ENCODE peak calls at places on chromosomes 16 and 17, in six cellular contexts. Q is heart left ventricle, H is HAP-1, U is heart right ventricle, G is endothelial cell of umbilical vein, W is H1. M is an unnamed sample.

GRCh38 chr16:59339871-59340270 is 605.8 kb upstream of the GOT2 start:
- DNase-seq in Q (no peak), H (no peak), U (no peak), G (no peak), W (peak; percentile 19), M (no peak)

GRCh38 chr16:3965781-3966582 is 85.5 kb upstream of the CREBBP start:
- DNase-seq in Q (no peak), H (no peak), U (no peak), G (no peak), W (no peak), M (no peak)

GRCh38 chr16:1953734-1954133 is 755 bp downstream of the RPL3L start:
- DNase-seq in Q (no peak), H (no peak), U (no peak), G (no peak), W (no peak), M (peak; percentile 62)

GRCh38 chr17:42387663-42388380 is 420 bp downstream of the STAT3 start:
- DNase-seq in Q (peak; percentile 61), H (peak; percentile 48), U (peak; percentile 51), G (peak; percentile 41), W (no peak), M (peak; percentile 70)

GRCh38 chr17:57324060-57324459 is 67.7 kb downstream of the MSI2 start:
- DNase-seq in Q (no peak), H (no peak), U (no peak), G (no peak), W (no peak), M (no peak)

GRCh38 chr17:50117202-50118040 is 12.5 kb downstream of the SAMD14 start:
- DNase-seq in Q (peak; percentile 60), H (peak; percentile 83), U (peak; percentile 66), G (peak; percentile 60), W (no peak), M (no peak)

GRCh38 chr17:42039794-42040763 is 10.3 kb downstream of the C17orf113 start:
- DNase-seq in Q (no peak), H (no peak), U (no peak), G (no peak), W (no peak), M (no peak)

GRCh38 chr16:24723663-24724062 is 5.8 kb upstream of the TNRC6A start:
- DNase-seq in Q (no peak), H (no peak), U (no peak), G (no peak), W (no peak), M (no peak)

GRCh38 chr16:81482329-81483063 is 37.9 kb downstream of the CMIP start:
- DNase-seq in Q (peak; percentile 39), H (no peak), U (no peak), G (no peak), W (no peak), M (no peak)

GRCh38 chr16:57859331-57859730 is 57.0 kb upstream of the KIFC3 start:
- DNase-seq in Q (no peak), H (peak; percentile 62), U (no peak), G (peak; percentile 31), W (no peak), M (no peak)

GRCh38 chr17:49910094-49910857 is 58.7 kb upstream of the DLX4 start:
- DNase-seq in Q (no peak), H (no peak), U (no peak), G (peak; percentile 2), W (no peak), M (no peak)

GRCh38 chr17:45370949-45371413 is 54.2 kb upstream of the MAP3K14 start:
- DNase-seq in Q (no peak), H (no peak), U (no peak), G (no peak), W (no peak), M (no peak)

GRCh38 chr16:53220585-53220984 is 165.8 kb downstream of the CHD9 start:
- DNase-seq in Q (no peak), H (no peak), U (no peak), G (peak; percentile 71), W (no peak), M (no peak)

GRCh38 chr16:30949655-30950515 is 1.0 kb downstream of the ORAI3 start:
- DNase-seq in Q (peak; percentile 89), H (peak; percentile 61), U (peak; percentile 82), G (peak; percentile 50), W (no peak), M (peak; percentile 78)

GRCh38 chr16:566475-567361 is at the start of gene NHLRC4:
- DNase-seq in Q (peak; percentile 81), H (peak; percentile 73), U (peak; percentile 78), G (peak; percentile 65), W (no peak), M (peak; percentile 51)

GRCh38 chr17:21061971-21062526 is 19.2 kb upstream of the USP22 start:
- DNase-seq in Q (no peak), H (no peak), U (no peak), G (no peak), W (no peak), M (no peak)

GRCh38 chr16:76265434-76266045 is 11.7 kb upstream of the CNTNAP4 start:
- DNase-seq in Q (no peak), H (peak; percentile 71), U (no peak), G (no peak), W (peak; percentile 31), M (no peak)

GRCh38 chr16:29857133-29857760 is 5.8 kb downstream of the CDIPT start:
- DNase-seq in Q (no peak), H (no peak), U (no peak), G (no peak), W (no peak), M (no peak)

GRCh38 chr16:56580391-56581048 is 8.8 kb upstream of the MT3 start:
- DNase-seq in Q (no peak), H (no peak), U (no peak), G (no peak), W (no peak), M (no peak)

GRCh38 chr16:12271006-12271405 is 294.5 kb downstream of the SNX29 start:
- DNase-seq in Q (no peak), H (peak; percentile 59), U (no peak), G (no peak), W (peak; percentile 31), M (no peak)

GRCh38 chr17:20156196-20157077 is 147.3 kb downstream of the SPECC1 start:
- DNase-seq in Q (no peak), H (peak; percentile 55), U (peak; percentile 28), G (peak; percentile 11), W (no peak), M (no peak)

GRCh38 chr17:41434313-41434895 is 6.4 kb downstream of the KRT38 start:
- DNase-seq in Q (no peak), H (no peak), U (no peak), G (no peak), W (no peak), M (no peak)

GRCh38 chr16:54987081-54987480 is 56.4 kb downstream of the IRX5 start:
- DNase-seq in Q (no peak), H (no peak), U (no peak), G (no peak), W (no peak), M (no peak)

DNA sequence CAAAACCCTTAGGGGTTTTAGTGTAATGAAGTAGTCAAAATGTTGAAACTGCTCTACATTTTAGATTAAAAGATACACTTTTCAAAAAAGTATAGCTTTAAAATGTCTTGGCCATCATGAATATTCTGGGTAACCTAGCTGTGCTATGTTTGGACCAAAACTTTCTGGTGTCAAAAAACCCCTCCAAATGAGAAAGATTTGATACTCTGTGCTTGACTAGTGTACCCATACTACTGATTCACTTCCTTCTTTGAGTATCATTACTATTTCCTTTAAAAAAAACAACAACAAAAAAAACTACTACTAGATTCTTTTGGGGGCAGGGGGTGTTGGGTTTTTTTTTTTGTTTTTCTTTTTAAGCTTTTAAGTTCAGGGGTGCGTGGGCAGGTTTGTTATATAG is 37.3 kb downstream of the PTRH2 start:
- DNase-seq in Q (no peak), H (no peak), U (no peak), G (peak; percentile 9), W (no peak), M (no peak)
- H3K36me3 ChIP-seq in Q (peaks cover 47% of the 10 kb centered on the region), H (peaks cover 58% of the 10 kb centered on the region), U (peaks cover 51% of the 10 kb centered on the region), G (peaks cover 3% of the 10 kb centered on the region), W (peaks cover 38% of the 10 kb centered on the region), M (peaks cover 93% of the 10 kb centered on the region)

GRCh38 chr17:29102046-29102445 is 59.1 kb downstream of the PIPOX start:
- DNase-seq in Q (no peak), H (no peak), U (no peak), G (no peak), W (no peak), M (no peak)

GRCh38 chr17:29099527-29099926 is 56.6 kb downstream of the PIPOX start:
- DNase-seq in Q (no peak), H (no peak), U (no peak), G (no peak), W (no peak), M (no peak)

GRCh38 chr17:29103341-29103740 is 60.4 kb downstream of the PIPOX start:
- DNase-seq in Q (no peak), H (no peak), U (no peak), G (no peak), W (no peak), M (no peak)

GRCh38 chr17:29102741-29103181 is 59.8 kb downstream of the PIPOX start:
- DNase-seq in Q (no peak), H (no peak), U (no peak), G (no peak), W (no peak), M (peak; percentile 57)

DNA sequence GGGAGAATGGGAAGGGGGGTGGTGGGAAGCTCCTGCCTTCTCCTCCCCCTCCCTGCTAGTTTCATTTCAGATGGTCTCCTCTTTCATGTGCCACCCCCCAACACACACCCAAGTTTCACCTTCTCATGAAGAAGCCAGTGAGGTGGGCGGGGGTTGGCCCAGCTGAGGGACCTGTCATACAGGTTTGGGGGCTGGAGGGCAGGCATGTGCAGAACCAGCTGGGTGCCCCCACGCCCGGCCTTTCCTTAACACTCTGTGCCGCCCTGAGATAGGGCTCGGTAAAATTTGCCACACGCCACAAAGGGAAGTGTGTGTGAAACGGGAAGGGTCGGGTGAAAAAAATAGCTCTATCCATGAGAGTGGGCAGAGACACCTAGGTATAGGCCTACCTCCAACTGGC is 57.4 kb downstream of the PIPOX start:
- DNase-seq in Q (no peak), H (no peak), U (no peak), G (no peak), W (no peak), M (no peak)
- H3K36me3 ChIP-seq in Q (peaks cover 21% of the 10 kb centered on the region), H (peaks cover 3% of the 10 kb centered on the region), U (peaks cover 35% of the 10 kb centered on the region), G (peaks cover 10% of the 10 kb centered on the region), W (peaks cover 12% of the 10 kb centered on the region), M (peaks cover 93% of the 10 kb centered on the region)

GRCh38 chr16:74652249-74652648 is 14.4 kb downstream of the RFWD3 start:
- DNase-seq in Q (no peak), H (no peak), U (no peak), G (no peak), W (no peak), M (no peak)
- H3K36me3 ChIP-seq in Q (no peaks in the 10 kb centered on the region), H (peaks cover 87% of the 10 kb centered on the region), U (peaks cover 9% of the 10 kb centered on the region), G (peaks cover 12% of the 10 kb centered on the region), W (peaks cover 48% of the 10 kb centered on the region), M (peaks cover 39% of the 10 kb centered on the region)

GRCh38 chr17:1533649-1534325 is 17.4 kb upstream of the INPP5K start:
- DNase-seq in Q (peak; percentile 53), H (no peak), U (no peak), G (no peak), W (no peak), M (no peak)

GRCh38 chr17:1541367-1541904 is 21.2 kb downstream of the PITPNA start:
- DNase-seq in Q (no peak), H (no peak), U (no peak), G (no peak), W (no peak), M (no peak)

GRCh38 chr17:1532836-1533602 is 16.6 kb upstream of the INPP5K start:
- DNase-seq in Q (no peak), H (peak; percentile 51), U (no peak), G (no peak), W (peak; percentile 31), M (no peak)

GRCh38 chr17:1539811-1540210 is 22.8 kb downstream of the PITPNA start:
- DNase-seq in Q (no peak), H (no peak), U (no peak), G (no peak), W (no peak), M (no peak)

GRCh38 chr17:1535737-1536136 is 19.3 kb upstream of the INPP5K start:
- DNase-seq in Q (no peak), H (no peak), U (no peak), G (no peak), W (no peak), M (no peak)
- H3K36me3 ChIP-seq in Q (peaks cover 14% of the 10 kb centered on the region), H (peaks cover 52% of the 10 kb centered on the region), U (peaks cover 30% of the 10 kb centered on the region), G (peaks cover 49% of the 10 kb centered on the region), W (peaks cover 29% of the 10 kb centered on the region), M (peaks cover 71% of the 10 kb centered on the region)